ENCODE peak calls at places on chromosomes 2 and 18, in seven cellular contexts. G is OCI-LY7, J is osteoblast, C is heart right ventricle, A is spleen, M is lower lobe of right lung, W is Peyer's patch. I is an unnamed sample.

GRCh38 chr2:20304411-20304810 is 46.2 kb downstream of the PUM2 start:
- DNase-seq in A (no peak), M (no peak), J (peak), G (no peak), W (no peak), C (no peak), I (no peak)

GRCh38 chr2:42095923-42096408 is 48.1 kb downstream of the PKDCC start:
- DNase-seq in A (peak), C (peak), J (peak), M (peak), W (peak), G (peak), I (peak)

GRCh38 chr2:141142025-141142424 is 988.8 kb downstream of the LRP1B start:
- DNase-seq in M (no peak), J (no peak), A (no peak), G (no peak), C (no peak), W (no peak), I (no peak)

GRCh38 chr2:226802573-226802972 is 3.0 kb upstream of the IRS1 start:
- DNase-seq in A (no peak), W (no peak), M (no peak), C (peak), J (peak), G (peak), I (peak)

GRCh38 chr18:33282142-33282541 is 158.4 kb downstream of the CCDC178 start:
- DNase-seq in A (no peak), G (no peak), W (no peak), J (no peak), C (no peak), M (no peak), I (no peak)

GRCh38 chr2:16250886-16251285 is 310.5 kb downstream of the MYCN start:
- DNase-seq in A (no peak), W (no peak), M (no peak), J (no peak), C (no peak), G (no peak), I (no peak)

GRCh38 chr2:241636983-241637232 is at the start of gene THAP4:
- DNase-seq in J (peak), G (no peak), C (peak), M (peak), W (peak), A (peak), I (no peak)

GRCh38 chr2:8242734-8243133 is 439.1 kb upstream of the ID2 start:
- DNase-seq in C (no peak), J (no peak), A (no peak), M (no peak), G (no peak), W (no peak), I (no peak)

GRCh38 chr18:31633416-31634330 is 42.0 kb downstream of the TTR start:
- DNase-seq in G (no peak), A (no peak), C (no peak), J (no peak), W (no peak), M (no peak), I (no peak)
- H3K27ac ChIP-seq in G (no peak), A (no peak), C (no peak), J (no peak), W (no peak), M (no peak), I (no peak)

GRCh38 chr2:160085662-160086061 is 23.2 kb upstream of the PLA2R1 start:
- DNase-seq in A (no peak), G (peak), M (no peak), J (no peak), C (no peak), W (no peak), I (no peak)
- TF ChIP-seq CTCF in A (no peak), G (peak), M (no peak), J (peak), C (no peak), W (peak), I (no peak)

GRCh38 chr2:108573070-108573469 is 38.8 kb downstream of the LIMS1 start:
- DNase-seq in C (no peak), J (no peak), M (no peak), A (no peak), W (no peak), G (no peak), I (no peak)

GRCh38 chr2:108565778-108566375 is 31.6 kb downstream of the LIMS1 start:
- DNase-seq in G (no peak), W (no peak), M (no peak), C (no peak), A (no peak), J (no peak), I (no peak)

GRCh38 chr2:108571262-108571661 is 37.0 kb downstream of the LIMS1 start:
- DNase-seq in A (no peak), M (no peak), G (no peak), C (no peak), W (no peak), J (no peak), I (no peak)

GRCh38 chr2:108574332-108574731 is 40.1 kb downstream of the LIMS1 start:
- DNase-seq in G (no peak), W (no peak), J (no peak), M (no peak), C (no peak), A (no peak), I (no peak)

DNA sequence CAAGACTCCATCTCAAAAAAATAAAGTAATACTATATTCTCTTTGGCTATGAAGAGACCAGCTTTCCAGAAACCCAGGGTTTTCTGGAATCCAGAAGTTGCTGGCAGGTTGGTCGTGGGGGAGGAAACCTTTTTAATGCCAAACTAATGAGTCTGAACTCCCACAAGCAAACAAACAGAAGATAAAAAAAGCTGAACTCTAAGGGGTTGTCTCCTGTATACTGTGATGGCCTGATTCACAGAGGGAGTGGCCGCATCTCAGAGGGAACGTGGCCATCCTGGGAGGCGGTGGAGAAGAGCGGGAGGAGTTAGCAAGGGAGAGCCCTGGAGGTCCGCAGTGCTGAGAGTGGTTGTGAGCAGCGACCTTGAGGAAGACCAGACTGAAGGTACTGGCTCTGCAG is 36.1 kb downstream of the LIMS1 start:
- DNase-seq in M (no peak), G (no peak), A (no peak), C (no peak), W (no peak), J (no peak), I (no peak)
- H3K27ac ChIP-seq in M (no peak), G (no peak), A (no peak), C (no peak), W (no peak), J (no peak), I (no peak)

DNA sequence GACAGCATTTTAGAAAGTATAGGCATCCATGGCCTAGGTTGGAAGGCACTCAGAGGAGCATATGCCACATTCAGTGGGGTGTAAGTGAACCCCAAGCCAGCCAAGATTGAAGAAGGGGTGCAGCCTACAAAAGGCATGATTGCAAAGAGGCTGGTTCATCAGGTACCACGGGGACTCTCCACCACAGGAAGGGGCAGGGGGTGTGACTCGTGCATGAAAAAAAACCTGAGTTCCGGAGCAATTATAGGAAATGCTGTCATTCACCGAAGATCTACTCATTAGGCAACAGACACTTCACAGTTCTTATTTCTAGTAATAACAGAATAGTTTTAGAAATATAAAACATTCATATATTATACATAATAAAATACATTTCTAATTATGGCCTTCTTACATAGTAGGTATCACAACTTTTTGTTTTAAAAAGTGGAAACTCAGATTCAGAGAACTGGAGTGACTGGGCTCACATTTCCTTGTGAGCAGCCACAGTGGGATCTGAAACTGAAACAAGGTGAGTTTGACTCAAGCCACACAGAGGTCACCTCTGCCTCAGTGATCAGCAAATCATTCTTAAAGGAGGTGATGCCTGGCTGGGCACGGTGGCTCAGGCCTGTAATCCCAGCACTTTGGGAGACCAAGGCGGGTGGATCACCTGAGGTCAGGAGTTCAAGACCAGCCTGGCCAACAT is 188.4 kb upstream of the GYPC start:
- DNase-seq in W (no peak), G (no peak), J (no peak), M (no peak), C (no peak), A (no peak), I (no peak)
- TF ChIP-seq CTCF in W (no peak), G (no peak), J (no peak), M (no peak), C (no peak), A (no peak), I (no peak)

GRCh38 chr2:71281950-71282349 is 49.6 kb upstream of the ZNF638 start:
- DNase-seq in A (no peak), W (no peak), M (no peak), C (no peak), G (no peak), J (no peak), I (no peak)

GRCh38 chr2:71277536-71278103 is 50.7 kb upstream of the PAIP2B start:
- DNase-seq in J (peak), G (peak), M (peak), W (no peak), C (peak), A (peak), I (peak)

GRCh38 chr2:71277159-71277498 is 50.2 kb upstream of the PAIP2B start:
- DNase-seq in A (no peak), J (peak), W (no peak), M (no peak), C (no peak), G (no peak), I (no peak)

GRCh38 chr2:71275939-71276310 is 49.0 kb upstream of the PAIP2B start:
- DNase-seq in W (no peak), M (no peak), A (no peak), C (no peak), G (no peak), J (no peak), I (no peak)

DNA sequence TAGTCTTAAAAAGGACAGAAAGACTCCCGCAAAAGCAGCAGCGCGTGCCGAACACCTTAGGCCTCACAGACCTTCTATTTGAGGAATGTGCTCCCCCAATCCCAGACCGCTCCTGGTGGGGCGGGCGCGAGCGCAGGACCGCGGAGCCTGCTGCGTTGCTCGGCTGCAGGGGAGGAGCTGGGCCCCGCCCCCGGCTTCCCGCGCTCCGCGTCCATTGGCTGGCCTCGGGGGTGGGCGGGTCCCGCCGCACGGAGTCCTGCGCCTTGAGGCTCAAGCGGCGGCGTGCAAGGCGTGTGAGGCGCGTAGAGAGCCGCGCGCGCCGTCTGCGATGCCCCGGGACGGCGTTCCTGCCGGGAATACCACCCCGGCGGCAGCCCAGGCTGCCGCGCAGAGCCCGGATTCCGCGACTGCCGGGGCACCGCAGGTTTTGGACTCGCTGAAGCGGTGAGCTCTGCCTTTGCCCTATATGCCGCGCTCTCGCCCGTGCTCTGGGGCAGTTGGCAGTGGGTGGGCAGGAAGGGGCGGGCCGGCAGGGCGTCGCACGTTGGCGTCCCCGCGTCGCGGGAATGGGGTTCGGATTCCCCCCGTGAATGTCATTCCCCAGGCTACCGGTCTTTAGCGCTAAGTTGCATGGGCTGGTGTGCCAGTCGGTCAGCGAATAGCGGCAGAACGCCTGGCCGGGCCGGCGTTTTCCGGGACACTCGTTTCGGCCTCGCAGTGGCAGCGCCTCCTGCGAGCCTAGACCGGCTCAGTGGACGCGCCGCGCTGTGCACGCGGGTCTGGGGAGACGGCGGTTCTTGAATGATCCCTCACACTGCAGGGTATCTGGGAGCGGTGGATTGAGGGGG is 49.6 kb upstream of the PAIP2B start:
- DNase-seq in C (peak), J (peak), A (peak), M (peak), W (peak), G (peak), I (peak)
- H3K27ac ChIP-seq in C (peak), J (no peak), A (no peak), M (no peak), W (peak), G (no peak), I (peak)

GRCh38 chr2:83786140-83786539 is 672.9 kb downstream of the SUCLG1 start:
- DNase-seq in W (no peak), C (no peak), G (no peak), A (no peak), M (no peak), J (no peak), I (no peak)

GRCh38 chr2:83784315-83784714 is 674.8 kb downstream of the SUCLG1 start:
- DNase-seq in M (no peak), C (no peak), J (no peak), G (no peak), A (no peak), W (no peak), I (no peak)

GRCh38 chr2:83784920-83785319 is 674.2 kb downstream of the SUCLG1 start:
- DNase-seq in M (no peak), C (no peak), G (no peak), J (no peak), A (no peak), W (no peak), I (no peak)

GRCh38 chr2:83787189-83787588 is 671.9 kb downstream of the SUCLG1 start:
- DNase-seq in C (no peak), A (no peak), G (no peak), J (no peak), M (no peak), W (no peak), I (no peak)

GRCh38 chr2:83782122-83782521 is 677.0 kb downstream of the SUCLG1 start:
- DNase-seq in J (no peak), C (no peak), W (no peak), G (no peak), M (no peak), A (no peak), I (no peak)
- TF ChIP-seq CTCF in J (no peak), C (no peak), W (no peak), G (no peak), M (no peak), A (no peak), I (no peak)

DNA sequence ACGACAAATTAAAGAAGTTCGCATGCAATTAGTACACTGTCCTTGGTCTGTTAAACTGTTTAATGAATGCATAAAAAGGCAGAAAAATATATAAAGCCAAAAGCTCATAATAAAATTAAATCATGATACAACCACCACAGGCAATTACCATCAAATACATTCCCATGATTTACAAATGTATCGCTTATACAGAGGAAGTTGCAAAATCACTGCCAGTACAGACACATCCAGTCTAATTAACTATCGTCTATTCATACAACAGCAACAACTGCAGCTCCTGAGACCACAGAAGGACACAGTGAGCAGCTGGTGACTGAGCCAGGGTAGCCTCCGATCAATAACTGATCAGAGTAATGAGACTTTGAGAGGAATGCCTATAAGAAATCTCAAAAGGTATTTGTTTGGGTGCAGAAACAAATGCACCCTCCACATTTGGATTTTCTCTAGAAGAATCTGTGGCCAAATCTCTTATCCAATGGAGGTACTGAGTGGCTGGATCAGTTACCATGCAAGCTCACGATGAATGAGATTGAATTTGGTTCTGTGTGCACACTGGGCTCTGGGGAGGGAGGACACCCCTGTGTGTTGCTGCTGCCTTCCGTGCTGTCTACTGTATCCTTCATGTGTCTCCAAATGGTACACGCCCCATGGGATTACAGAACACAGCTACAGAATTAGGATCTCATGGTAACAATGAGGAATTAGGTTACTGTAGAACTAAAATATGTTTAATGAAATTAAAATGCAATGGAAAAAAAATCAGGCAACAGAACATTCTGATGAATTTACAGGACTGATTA is 119.6 kb downstream of the MBP start:
- DNase-seq in W (no peak), J (peak), M (no peak), A (no peak), C (no peak), G (no peak), I (peak)
- H3K27ac ChIP-seq in W (no peak), J (no peak), M (peak), A (no peak), C (peak), G (no peak), I (peak)

DNA sequence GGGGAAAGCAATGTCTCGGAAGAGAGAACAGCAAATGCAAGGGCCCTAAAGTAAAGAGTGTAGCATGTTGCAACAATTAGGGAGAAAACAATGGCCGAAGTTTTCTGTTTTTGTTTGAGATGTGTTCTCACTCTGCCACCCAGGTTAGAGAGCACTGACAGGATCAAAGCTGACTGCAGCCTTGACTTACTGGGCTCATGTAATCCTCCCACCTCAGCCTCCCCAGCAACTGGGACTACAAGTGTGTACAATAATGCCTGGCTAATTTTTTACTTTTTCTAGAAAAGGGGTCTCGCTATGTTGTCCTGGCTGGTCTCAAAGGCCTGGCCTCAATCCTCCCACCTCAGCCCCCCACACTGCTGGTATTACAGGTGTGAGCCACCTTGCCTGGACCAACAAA is 23.9 kb downstream of the MEMO1 start:
- DNase-seq in G (no peak), C (no peak), J (peak), A (no peak), W (no peak), M (no peak), I (no peak)
- TF ChIP-seq CTCF in G (no peak), C (no peak), J (no peak), A (no peak), W (no peak), M (no peak), I (no peak)

DNA sequence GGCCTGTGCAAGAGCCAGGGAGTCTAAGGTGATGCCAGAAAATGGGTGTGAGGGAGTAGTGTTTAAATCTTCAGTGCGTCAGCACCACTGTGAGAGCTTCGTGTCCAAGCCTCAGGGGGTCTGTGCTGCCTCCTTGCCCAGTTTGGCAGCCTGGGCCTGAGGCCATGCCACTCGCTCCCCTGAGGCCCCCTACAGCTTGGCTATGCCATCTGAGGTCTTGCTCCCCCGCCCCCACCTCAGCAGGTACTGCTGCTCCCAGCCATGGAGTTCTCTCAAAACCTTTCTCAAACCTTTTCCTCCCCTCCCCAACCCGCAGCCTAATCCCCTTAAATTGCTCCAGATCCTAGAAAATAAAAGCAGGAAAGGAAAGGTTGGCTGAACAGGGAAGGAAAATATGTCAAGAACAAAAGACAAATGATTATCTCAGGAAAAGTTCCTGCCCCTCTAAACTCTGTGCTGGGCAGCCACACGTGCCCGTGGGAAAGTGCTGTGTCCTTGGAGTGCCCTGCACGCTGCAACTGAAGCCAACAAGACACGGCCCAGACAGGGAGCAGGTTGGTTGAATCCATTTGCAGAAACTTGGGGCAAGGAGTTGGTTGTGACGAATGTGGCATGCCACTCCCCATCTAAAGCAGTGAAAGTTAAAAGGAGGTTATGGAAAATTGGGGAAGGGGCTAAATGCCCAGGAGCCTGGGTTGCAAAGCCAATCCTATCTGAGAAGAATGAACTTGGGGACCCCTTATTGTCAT is 61.2 kb downstream of the ATOH8 start:
- DNase-seq in G (no peak), A (no peak), C (no peak), J (no peak), M (no peak), W (no peak), I (no peak)
- H3K27ac ChIP-seq in G (no peak), A (no peak), C (no peak), J (no peak), M (no peak), W (no peak), I (no peak)

I was measured in RWPE1.